ENCODE peak calls at places on chromosome 13, in four cellular contexts. L, A, P and X are unnamed samples.

GRCh38 chr13:97165527-97166425 is 56.4 kb upstream of the MBNL2 start:
- DNase-seq in L (no peak), A (no peak), P (no peak), X (no peak)

GRCh38 chr13:45238945-45239795 is 38.3 kb upstream of the KCTD4 start:
- DNase-seq in L (no peak), A (no peak), P (no peak), X (no peak)

GRCh38 chr13:35475131-35475959 is 1.1 kb downstream of the MAB21L1 start:
- DNase-seq in L (no peak), A (peak; percentile 39), P (no peak), X (no peak)

GRCh38 chr13:73936001-73936400 is 198.2 kb downstream of the KLF12 start:
- DNase-seq in L (no peak), A (no peak), P (no peak), X (no peak)

GRCh38 chr13:75495938-75496337 is 14.0 kb upstream of the TBC1D4 start:
- DNase-seq in L (no peak), A (no peak), P (no peak), X (no peak)

GRCh38 chr13:41802684-41803554 is 158.0 kb downstream of the VWA8 start:
- DNase-seq in L (no peak), A (peak; percentile 7), P (no peak), X (no peak)

GRCh38 chr13:44972956-44973581 is 16.2 kb downstream of the NUFIP1 start:
- DNase-seq in L (no peak), A (no peak), P (no peak), X (no peak)

GRCh38 chr13:75372517-75372916 is 109.5 kb downstream of the TBC1D4 start:
- DNase-seq in L (no peak), A (peak; percentile 40), P (no peak), X (no peak)

GRCh38 chr13:34017231-34017630 is 199.3 kb downstream of the RFC3 start:
- DNase-seq in L (no peak), A (no peak), P (no peak), X (no peak)

GRCh38 chr13:98195054-98195791 is 18.2 kb upstream of the RNF113B start:
- DNase-seq in L (no peak), A (peak; percentile 38), P (no peak), X (no peak)

GRCh38 chr13:106152047-106152446 is 383.4 kb downstream of the EFNB2 start:
- DNase-seq in L (no peak), A (peak; percentile 40), P (no peak), X (no peak)

GRCh38 chr13:50170447-50171037 is 155.3 kb downstream of the KCNRG start:
- DNase-seq in L (no peak), A (peak; percentile 11), P (no peak), X (no peak)

GRCh38 chr13:66237411-66238062 is 992.6 kb downstream of the PCDH9 start:
- DNase-seq in L (no peak), A (no peak), P (no peak), X (no peak)

GRCh38 chr13:89923731-89924130 is 1423.8 kb upstream of the MIR17HG start:
- DNase-seq in L (no peak), A (peak; percentile 26), P (no peak), X (no peak)

GRCh38 chr13:74187564-74187963 is 53.4 kb upstream of the KLF12 start:
- DNase-seq in L (no peak), A (peak; percentile 22), P (no peak), X (no peak)

GRCh38 chr13:85140192-85140591 is 659.0 kb downstream of the SLITRK6 start:
- DNase-seq in L (no peak), A (peak; percentile 5), P (no peak), X (no peak)

GRCh38 chr13:101514100-101514499 is 61.6 kb downstream of the ITGBL1 start:
- DNase-seq in L (no peak), A (no peak), P (no peak), X (no peak)

GRCh38 chr13:23321534-23322241 is 111.8 kb downstream of the SACS start:
- DNase-seq in L (peak; percentile 82), A (peak; percentile 84), P (no peak), X (peak; percentile 71)

GRCh38 chr13:85013006-85013405 is 786.2 kb downstream of the SLITRK6 start:
- DNase-seq in L (no peak), A (no peak), P (no peak), X (no peak)

GRCh38 chr13:36758345-36758744 is 60.7 kb upstream of the RFXAP start:
- DNase-seq in L (no peak), A (no peak), P (no peak), X (no peak)

GRCh38 chr13:47865883-47866282 is 135.2 kb downstream of the SUCLA2 start:
- DNase-seq in L (no peak), A (no peak), P (no peak), X (no peak)

GRCh38 chr13:50672025-50672424 is 171.5 kb downstream of the DLEU7 start:
- DNase-seq in L (no peak), A (no peak), P (no peak), X (no peak)

GRCh38 chr13:111448504-111448903 is 128.1 kb downstream of the TEX29 start:
- DNase-seq in L (no peak), A (no peak), P (no peak), X (no peak)

GRCh38 chr13:30142502-30143211 is 164.7 kb downstream of the KATNAL1 start:
- DNase-seq in L (peak; percentile 96), A (peak; percentile 98), P (peak; percentile 89), X (no peak)

GRCh38 chr13:62432906-62433305 is 1017.3 kb upstream of the PCDH20 start:
- DNase-seq in L (no peak), A (no peak), P (no peak), X (no peak)

GRCh38 chr13:40564342-40564997 is 102.0 kb downstream of the FOXO1 start:
- DNase-seq in L (no peak), A (no peak), P (no peak), X (no peak)

GRCh38 chr13:30033681-30034447 is 183.4 kb upstream of the UBL3 start:
- DNase-seq in L (peak; percentile 86), A (peak; percentile 85), P (no peak), X (no peak)

GRCh38 chr13:46614582-46614981 is 61.6 kb downstream of the LRCH1 start:
- DNase-seq in L (no peak), A (no peak), P (no peak), X (no peak)

GRCh38 chr13:33355470-33355869 is 69.9 kb upstream of the STARD13 start:
- DNase-seq in L (peak; percentile 30), A (no peak), P (no peak), X (no peak)

GRCh38 chr13:91020635-91021034 is 326.9 kb upstream of the MIR17HG start:
- DNase-seq in L (no peak), A (no peak), P (no peak), X (no peak)

GRCh38 chr13:33763021-33763420 is 54.9 kb upstream of the RFC3 start:
- DNase-seq in L (no peak), A (peak; percentile 4), P (no peak), X (no peak)

GRCh38 chr13:19791953-19792537 is 9.3 kb upstream of the PSPC1 start:
- DNase-seq in L (no peak), A (no peak), P (no peak), X (peak; percentile 7)

GRCh38 chr13:94343243-94343585 is 136.3 kb downstream of the DCT start:
- DNase-seq in L (no peak), A (no peak), P (no peak), X (no peak)

GRCh38 chr13:31199849-31200635 is at the start of gene B3GLCT:
- DNase-seq in L (peak; percentile 63), A (peak; percentile 55), P (peak; percentile 48), X (no peak)

GRCh38 chr13:91639316-91639715 is 240.9 kb downstream of the GPC5 start:
- DNase-seq in L (no peak), A (no peak), P (no peak), X (no peak)

GRCh38 chr13:38819053-38819452 is 132.2 kb downstream of the FREM2 start:
- DNase-seq in L (no peak), A (no peak), P (no peak), X (no peak)

GRCh38 chr13:53189162-53189561 is 160.5 kb downstream of the OLFM4 start:
- DNase-seq in L (no peak), A (no peak), P (no peak), X (no peak)

GRCh38 chr13:102569488-102569887 is 27.3 kb upstream of the TPP2 start:
- DNase-seq in L (peak; percentile 40), A (no peak), P (no peak), X (no peak)